ENCODE peak calls at places on chromosomes 3 and 15, in eight cellular contexts. One of them, this sample, is unnamed.

GRCh38 chr3:133361435-133361834 is 38.4 kb upstream of the BFSP2 start:
- DNase-seq in transverse colon: no peak
- DNase-seq in sigmoid colon: no peak
- DNase-seq in stomach: no peak
- DNase-seq in ovary: no peak
- DNase-seq in HepG2: no peak
- DNase-seq in tibial nerve: no peak
- DNase-seq in A549: no peak
- DNase-seq in this sample: peak

GRCh38 chr3:15007681-15008141 is 57.4 kb downstream of the MRPS25 start:
- DNase-seq in transverse colon: no peak
- DNase-seq in sigmoid colon: no peak
- DNase-seq in stomach: no peak
- DNase-seq in ovary: no peak
- DNase-seq in HepG2: no peak
- DNase-seq in tibial nerve: no peak
- DNase-seq in A549: no peak
- DNase-seq in this sample: no peak

GRCh38 chr3:73024836-73025235 is 28.2 kb downstream of the PPP4R2 start:
- DNase-seq in transverse colon: no peak
- DNase-seq in sigmoid colon: no peak
- DNase-seq in stomach: no peak
- DNase-seq in ovary: no peak
- DNase-seq in HepG2: no peak
- DNase-seq in tibial nerve: no peak
- DNase-seq in A549: no peak
- DNase-seq in this sample: no peak

GRCh38 chr3:185270262-185270955 is 16.6 kb upstream of the EHHADH start:
- DNase-seq in transverse colon: peak
- DNase-seq in sigmoid colon: no peak
- DNase-seq in stomach: no peak
- DNase-seq in ovary: no peak
- DNase-seq in HepG2: peak
- DNase-seq in tibial nerve: no peak
- DNase-seq in A549: peak
- DNase-seq in this sample: no peak

GRCh38 chr15:86073281-86073680 is 6.4 kb upstream of the AGBL1 start:
- DNase-seq in transverse colon: no peak
- DNase-seq in sigmoid colon: no peak
- DNase-seq in stomach: no peak
- DNase-seq in ovary: no peak
- DNase-seq in HepG2: no peak
- DNase-seq in tibial nerve: no peak
- DNase-seq in A549: no peak
- DNase-seq in this sample: peak

GRCh38 chr3:72164635-72164978 is 379.7 kb upstream of the PROK2 start:
- DNase-seq in transverse colon: no peak
- DNase-seq in sigmoid colon: no peak
- DNase-seq in stomach: no peak
- DNase-seq in ovary: no peak
- DNase-seq in HepG2: no peak
- DNase-seq in tibial nerve: no peak
- DNase-seq in A549: no peak
- DNase-seq in this sample: no peak

GRCh38 chr3:123807820-123808219 is 76.3 kb downstream of the MYLK start:
- DNase-seq in transverse colon: peak
- DNase-seq in sigmoid colon: no peak
- DNase-seq in stomach: no peak
- DNase-seq in ovary: peak
- DNase-seq in HepG2: peak
- DNase-seq in tibial nerve: no peak
- DNase-seq in A549: peak
- DNase-seq in this sample: no peak

GRCh38 chr3:129439381-129439816 is 349 bp downstream of the MBD4 start:
- DNase-seq in transverse colon: peak
- DNase-seq in sigmoid colon: peak
- DNase-seq in stomach: peak
- DNase-seq in ovary: no peak
- DNase-seq in HepG2: no peak
- DNase-seq in tibial nerve: no peak
- DNase-seq in A549: peak
- DNase-seq in this sample: no peak

GRCh38 chr15:79099692-79100091 is 9.1 kb upstream of the RASGRF1 start:
- DNase-seq in transverse colon: no peak
- DNase-seq in sigmoid colon: no peak
- DNase-seq in stomach: no peak
- DNase-seq in ovary: no peak
- DNase-seq in HepG2: no peak
- DNase-seq in tibial nerve: no peak
- DNase-seq in A549: no peak
- DNase-seq in this sample: no peak

GRCh38 chr3:141308588-141309218 is 59.6 kb upstream of the ZBTB38 start:
- DNase-seq in transverse colon: peak
- DNase-seq in sigmoid colon: no peak
- DNase-seq in stomach: peak
- DNase-seq in ovary: peak
- DNase-seq in HepG2: peak
- DNase-seq in tibial nerve: no peak
- DNase-seq in A549: peak
- DNase-seq in this sample: no peak

GRCh38 chr15:89119489-89120478 is 31.5 kb downstream of the ABHD2 start:
- DNase-seq in transverse colon: no peak
- DNase-seq in sigmoid colon: no peak
- DNase-seq in stomach: no peak
- DNase-seq in ovary: no peak
- DNase-seq in HepG2: peak
- DNase-seq in tibial nerve: no peak
- DNase-seq in A549: peak
- DNase-seq in this sample: no peak

GRCh38 chr3:50724831-50725230 is 50.1 kb downstream of the DOCK3 start:
- DNase-seq in transverse colon: no peak
- DNase-seq in sigmoid colon: no peak
- DNase-seq in stomach: no peak
- DNase-seq in ovary: no peak
- DNase-seq in HepG2: no peak
- DNase-seq in tibial nerve: no peak
- DNase-seq in A549: no peak
- DNase-seq in this sample: no peak

GRCh38 chr3:18847583-18848197 is 300.6 kb upstream of the KCNH8 start:
- DNase-seq in transverse colon: no peak
- DNase-seq in sigmoid colon: no peak
- DNase-seq in stomach: no peak
- DNase-seq in ovary: no peak
- DNase-seq in HepG2: peak
- DNase-seq in tibial nerve: no peak
- DNase-seq in A549: peak
- DNase-seq in this sample: no peak

GRCh38 chr3:9951598-9951961 is 628 bp downstream of the PRRT3 start:
- DNase-seq in transverse colon: no peak
- DNase-seq in sigmoid colon: no peak
- DNase-seq in stomach: no peak
- DNase-seq in ovary: no peak
- DNase-seq in HepG2: no peak
- DNase-seq in tibial nerve: no peak
- DNase-seq in A549: no peak
- DNase-seq in this sample: no peak
- H3K27ac ChIP-seq in transverse colon: no peak
- H3K27ac ChIP-seq in sigmoid colon: no peak
- H3K27ac ChIP-seq in stomach: no peak
- H3K27ac ChIP-seq in ovary: no peak
- H3K27ac ChIP-seq in HepG2: no peak
- H3K27ac ChIP-seq in tibial nerve: no peak
- H3K27ac ChIP-seq in A549: no peak
- H3K27ac ChIP-seq in this sample: no peak

DNA sequence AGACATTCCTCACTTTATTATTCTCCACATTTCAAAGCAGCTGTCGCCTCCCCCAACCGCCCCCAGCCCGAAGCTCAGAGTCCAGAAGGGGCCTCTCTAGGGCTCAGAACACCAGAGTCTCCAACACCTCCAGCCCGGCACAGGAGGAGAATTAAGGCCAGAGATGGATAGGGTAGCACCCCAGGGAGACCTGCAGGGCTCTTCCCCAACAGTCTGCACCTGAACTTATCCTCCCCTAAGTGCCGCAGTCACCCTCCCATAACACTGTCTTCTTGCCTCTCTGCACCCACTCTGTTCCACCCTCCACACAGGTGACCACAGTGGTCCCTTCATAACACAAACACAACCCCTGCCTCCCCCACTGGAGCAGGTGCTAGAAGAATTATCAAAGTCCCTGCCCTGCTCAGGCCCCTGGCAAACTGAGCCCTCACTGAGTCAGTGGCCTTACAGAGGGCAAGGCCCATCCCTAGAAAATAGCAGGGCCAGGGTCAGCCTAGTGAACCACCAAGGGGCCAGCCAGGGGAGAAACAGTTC is 14.1 kb downstream of the MYL3 start:
- DNase-seq in transverse colon: no peak
- DNase-seq in sigmoid colon: no peak
- DNase-seq in stomach: peak
- DNase-seq in ovary: no peak
- DNase-seq in HepG2: no peak
- DNase-seq in tibial nerve: no peak
- DNase-seq in A549: no peak
- DNase-seq in this sample: no peak
- TF ChIP-seq POLR2A in transverse colon: no peak
- TF ChIP-seq POLR2A in sigmoid colon: no peak
- TF ChIP-seq POLR2A in stomach: no peak
- TF ChIP-seq POLR2A in ovary: no peak
- TF ChIP-seq POLR2A in HepG2: no peak
- TF ChIP-seq POLR2A in tibial nerve: no peak
- TF ChIP-seq POLR2A in A549: no peak
- TF ChIP-seq POLR2A in this sample: no peak

DNA sequence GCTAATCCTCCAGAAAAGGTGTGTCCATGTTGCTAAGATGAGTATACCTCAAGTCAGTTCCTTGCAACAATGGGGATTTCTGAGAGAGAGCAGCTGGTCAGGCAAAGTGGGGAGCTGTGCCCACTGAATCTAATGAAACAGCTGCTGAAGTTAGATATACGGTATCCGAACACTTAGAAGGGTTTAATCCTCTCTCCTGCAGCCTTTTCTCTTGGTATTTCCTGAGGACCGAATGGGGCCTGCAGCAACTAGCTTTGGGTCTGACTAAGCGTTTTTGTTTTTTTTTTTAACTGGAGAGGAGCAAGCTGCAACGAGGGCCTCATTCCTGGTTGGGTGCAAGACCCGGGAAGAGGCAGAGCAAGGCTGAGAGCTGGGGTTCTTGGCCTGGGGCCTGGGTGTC is 37.6 kb upstream of the BNC1 start:
- DNase-seq in transverse colon: no peak
- DNase-seq in sigmoid colon: no peak
- DNase-seq in stomach: no peak
- DNase-seq in ovary: no peak
- DNase-seq in HepG2: no peak
- DNase-seq in tibial nerve: no peak
- DNase-seq in A549: no peak
- DNase-seq in this sample: peak
- TF ChIP-seq EP300 in transverse colon: no peak
- TF ChIP-seq EP300 in sigmoid colon: no peak
- TF ChIP-seq EP300 in stomach: no peak
- TF ChIP-seq EP300 in ovary: no peak
- TF ChIP-seq EP300 in HepG2: no peak
- TF ChIP-seq EP300 in tibial nerve: no peak
- TF ChIP-seq EP300 in A549: no peak
- TF ChIP-seq EP300 in this sample: no peak

DNA sequence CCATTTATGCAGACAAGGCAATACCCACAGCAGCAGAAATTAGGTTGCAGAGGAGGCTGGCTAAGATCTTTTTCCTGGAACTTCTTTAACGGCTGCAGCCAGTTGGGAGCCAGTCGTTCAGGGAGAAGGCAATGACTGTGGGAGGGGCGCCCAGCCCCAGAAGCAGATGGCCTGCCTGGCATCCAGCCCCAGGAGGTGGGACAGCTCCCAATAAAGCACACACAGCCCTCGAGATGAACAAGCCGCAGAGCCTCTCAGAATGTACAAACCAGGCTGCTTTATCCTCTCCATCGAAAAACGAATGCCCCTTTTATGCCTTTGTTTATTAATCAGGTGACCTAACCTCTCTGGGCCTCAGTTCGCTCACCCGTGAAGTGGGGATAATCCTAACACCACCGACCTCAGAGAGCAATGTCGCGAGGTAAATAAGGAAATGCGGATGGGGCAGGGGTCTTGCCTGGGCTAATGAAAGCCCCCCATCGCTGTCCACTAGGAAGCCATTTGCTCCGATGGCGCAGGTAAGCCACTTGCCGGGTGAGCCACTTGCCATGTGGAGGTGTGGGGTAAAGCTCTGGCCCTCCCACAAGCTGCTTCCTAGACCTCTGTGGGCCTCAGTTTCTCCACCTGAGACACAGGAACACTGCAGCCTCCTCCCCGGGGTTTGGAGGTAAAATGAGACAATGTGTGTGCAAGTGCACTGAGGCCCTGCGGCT is 35.8 kb downstream of the MGLL start:
- DNase-seq in transverse colon: peak
- DNase-seq in sigmoid colon: peak
- DNase-seq in stomach: peak
- DNase-seq in ovary: peak
- DNase-seq in HepG2: no peak
- DNase-seq in tibial nerve: peak
- DNase-seq in A549: no peak
- DNase-seq in this sample: peak
- H3K27ac ChIP-seq in transverse colon: peak
- H3K27ac ChIP-seq in sigmoid colon: peak
- H3K27ac ChIP-seq in stomach: peak
- H3K27ac ChIP-seq in ovary: no peak
- H3K27ac ChIP-seq in HepG2: no peak
- H3K27ac ChIP-seq in tibial nerve: no peak
- H3K27ac ChIP-seq in A549: no peak
- H3K27ac ChIP-seq in this sample: peak